ENCODE peak calls at places on chromosomes 16 and 17, in nine cellular contexts. D is T-helper 9 cell; W is mesenchymal stem cell; B is activated T-cell treated with anti-CD3 and anti-CD28 coated beads for 48 hours; Y is fibroblast of mammary gland; E is stimulated activated CD8-positive, alpha-beta memory T cell treated with anti-CD3 and anti-CD28 coated beads, Interleukin-15, amount 100 ng/mL, for 24 hours; H is activated CD8-positive, alpha-beta memory T cell treated with anti-CD3 and anti-CD28 coated beads, Interleukin-2, amount 50 U/mL, for 4 hours; Q is stimulated activated CD4-positive, alpha-beta T cell treated with anti-CD3 and anti-CD28 coated beads, Interleukin-2, amount 100 ng/mL, for 48 hours; R is T-helper 1 cell. N is an unnamed sample.

GRCh38 chr17:50842506-50843149 is 7.2 kb downstream of the WFIKKN2 start:
- DNase-seq in D (no peak), W (no peak), B (no peak), Y (no peak), E (no peak), H (no peak), Q (no peak), R (no peak), N (no peak)

GRCh38 chr17:80649200-80649644 is 104.6 kb downstream of the RPTOR start:
- DNase-seq in D (no peak), W (no peak), B (no peak), Y (peak), E (no peak), H (no peak), Q (no peak), R (no peak), N (no peak)

GRCh38 chr17:42680331-42680808 is 1.3 kb downstream of the CCR10 start:
- DNase-seq in D (no peak), W (no peak), B (no peak), Y (peak), E (no peak), H (no peak), Q (no peak), R (no peak), N (no peak)

GRCh38 chr16:28967156-28967555 is 7.4 kb upstream of the SPNS1 start:
- DNase-seq in D (no peak), W (no peak), B (no peak), Y (no peak), E (no peak), H (no peak), Q (no peak), R (no peak), N (no peak)

GRCh38 chr17:65696739-65697394 is 135.4 kb upstream of the AXIN2 start:
- DNase-seq in D (no peak), W (peak), B (no peak), Y (peak), E (no peak), H (no peak), Q (no peak), R (no peak), N (no peak)

GRCh38 chr16:606656-607307 is 16.9 kb downstream of the RAB40C start:
- DNase-seq in D (no peak), W (no peak), B (no peak), Y (no peak), E (no peak), H (no peak), Q (no peak), R (no peak), N (no peak)

GRCh38 chr16:58464916-58465731 is 34.8 kb upstream of the NDRG4 start:
- DNase-seq in D (no peak), W (peak), B (no peak), Y (no peak), E (no peak), H (no peak), Q (no peak), R (no peak), N (no peak)

GRCh38 chr17:80485846-80486245 is 9.4 kb upstream of the NPTX1 start:
- DNase-seq in D (no peak), W (no peak), B (no peak), Y (no peak), E (no peak), H (no peak), Q (no peak), R (no peak), N (no peak)

GRCh38 chr17:27549251-27549919 is 81.6 kb upstream of the LGALS9 start:
- DNase-seq in D (no peak), W (no peak), B (no peak), Y (no peak), E (no peak), H (no peak), Q (no peak), R (no peak), N (no peak)

GRCh38 chr16:50747206-50747956 is 5.5 kb downstream of the CYLD start:
- DNase-seq in D (no peak), W (peak), B (no peak), Y (peak), E (no peak), H (no peak), Q (no peak), R (no peak), N (no peak)

GRCh38 chr16:53714080-53715050 is 10.4 kb downstream of the FTO start:
- DNase-seq in D (no peak), W (no peak), B (no peak), Y (peak), E (no peak), H (no peak), Q (no peak), R (no peak), N (no peak)

GRCh38 chr17:81097943-81098308 is 63.0 kb downstream of the BAIAP2 start:
- DNase-seq in D (no peak), W (peak), B (no peak), Y (peak), E (no peak), H (no peak), Q (no peak), R (no peak), N (no peak)

GRCh38 chr17:14282700-14283099 is 18.2 kb upstream of the HS3ST3B1 start:
- DNase-seq in D (no peak), W (no peak), B (no peak), Y (no peak), E (no peak), H (no peak), Q (no peak), R (no peak), N (no peak)

GRCh38 chr17:45338023-45338781 is 21.4 kb upstream of the MAP3K14 start:
- DNase-seq in D (no peak), W (no peak), B (no peak), Y (peak), E (no peak), H (no peak), Q (no peak), R (no peak), N (no peak)

GRCh38 chr17:61783556-61784304 is 79.6 kb downstream of the BRIP1 start:
- DNase-seq in D (no peak), W (no peak), B (no peak), Y (no peak), E (no peak), H (no peak), Q (no peak), R (no peak), N (no peak)

GRCh38 chr17:27609606-27610303 is 21.2 kb upstream of the LGALS9 start:
- DNase-seq in D (no peak), W (peak), B (no peak), Y (peak), E (no peak), H (no peak), Q (no peak), R (no peak), N (no peak)

GRCh38 chr17:3870871-3871306 is 22.0 kb downstream of the CAMKK1 start:
- DNase-seq in D (no peak), W (no peak), B (no peak), Y (no peak), E (no peak), H (no peak), Q (no peak), R (no peak), N (no peak)

GRCh38 chr17:81295678-81296381 is 723 bp upstream of the SLC38A10 start:
- DNase-seq in D (peak), W (peak), B (peak), Y (peak), E (no peak), H (peak), Q (peak), R (peak), N (no peak)

GRCh38 chr17:61410100-61410551 is 10.5 kb downstream of the TBX2 start:
- DNase-seq in D (no peak), W (no peak), B (no peak), Y (no peak), E (no peak), H (no peak), Q (no peak), R (no peak), N (no peak)

GRCh38 chr17:41695134-41695661 is 6.5 kb downstream of the EIF1 start:
- DNase-seq in D (no peak), W (peak), B (no peak), Y (no peak), E (no peak), H (no peak), Q (no peak), R (no peak), N (no peak)

GRCh38 chr17:13922885-13923284 is 146.4 kb upstream of the COX10 start:
- DNase-seq in D (no peak), W (no peak), B (no peak), Y (no peak), E (no peak), H (no peak), Q (no peak), R (no peak), N (no peak)

GRCh38 chr16:4486126-4486893 is 10.1 kb downstream of the HMOX2 start:
- DNase-seq in D (no peak), W (no peak), B (no peak), Y (no peak), E (no peak), H (no peak), Q (no peak), R (no peak), N (no peak)

GRCh38 chr16:52545157-52545543 is 1.8 kb downstream of the TOX3 start:
- DNase-seq in D (no peak), W (no peak), B (no peak), Y (no peak), E (no peak), H (no peak), Q (no peak), R (no peak), N (no peak)

GRCh38 chr17:75344664-75345063 is 55.4 kb upstream of the SLC25A19 start:
- DNase-seq in D (no peak), W (no peak), B (peak), Y (no peak), E (no peak), H (peak), Q (no peak), R (no peak), N (no peak)

GRCh38 chr17:34275881-34276280 is 5.9 kb downstream of the CCL7 start:
- DNase-seq in D (no peak), W (peak), B (no peak), Y (peak), E (no peak), H (no peak), Q (no peak), R (no peak), N (no peak)

GRCh38 chr16:81279375-81279774 is 35.4 kb upstream of the GAN start:
- DNase-seq in D (no peak), W (peak), B (no peak), Y (peak), E (no peak), H (no peak), Q (no peak), R (no peak), N (no peak)

GRCh38 chr16:53515811-53516210 is 12.8 kb upstream of the AKTIP start:
- DNase-seq in D (no peak), W (no peak), B (no peak), Y (no peak), E (no peak), H (no peak), Q (no peak), R (no peak), N (no peak)

GRCh38 chr17:81399481-81400153 is 4.4 kb downstream of the BAHCC1 start:
- DNase-seq in D (no peak), W (peak), B (no peak), Y (no peak), E (no peak), H (no peak), Q (no peak), R (no peak), N (no peak)

GRCh38 chr16:3952342-3953131 is 72.0 kb upstream of the CREBBP start:
- DNase-seq in D (no peak), W (no peak), B (no peak), Y (peak), E (no peak), H (no peak), Q (no peak), R (no peak), N (no peak)

GRCh38 chr16:842061-842476 is 41.5 kb upstream of the GNG13 start:
- DNase-seq in D (no peak), W (no peak), B (no peak), Y (peak), E (no peak), H (no peak), Q (no peak), R (no peak), N (no peak)

GRCh38 chr16:69934751-69935150 is 16.4 kb upstream of the CLEC18A start:
- DNase-seq in D (no peak), W (no peak), B (no peak), Y (no peak), E (no peak), H (no peak), Q (no peak), R (no peak), N (no peak)

GRCh38 chr17:71302721-71303549 is 817.9 kb upstream of the SOX9 start:
- DNase-seq in D (no peak), W (no peak), B (no peak), Y (no peak), E (no peak), H (no peak), Q (no peak), R (no peak), N (peak)

GRCh38 chr16:520847-521246 is 6.7 kb upstream of the CAPN15 start:
- DNase-seq in D (no peak), W (no peak), B (no peak), Y (no peak), E (no peak), H (peak), Q (no peak), R (no peak), N (no peak)

GRCh38 chr16:57966133-57966805 is 4.7 kb downstream of the CNGB1 start:
- DNase-seq in D (no peak), W (peak), B (no peak), Y (peak), E (no peak), H (no peak), Q (no peak), R (no peak), N (no peak)

GRCh38 chr17:2346475-2346874 is 9.2 kb downstream of the SGSM2 start:
- DNase-seq in D (no peak), W (no peak), B (no peak), Y (peak), E (no peak), H (no peak), Q (no peak), R (no peak), N (no peak)

GRCh38 chr16:82181456-82182185 is 11.6 kb upstream of the MPHOSPH6 start:
- DNase-seq in D (no peak), W (no peak), B (no peak), Y (no peak), E (no peak), H (no peak), Q (no peak), R (no peak), N (no peak)

GRCh38 chr17:35795007-35795870 is at the start of gene MMP28:
- DNase-seq in D (peak), W (peak), B (peak), Y (no peak), E (no peak), H (peak), Q (no peak), R (peak), N (no peak)

GRCh38 chr17:30519707-30520106 is 42.5 kb downstream of the GOSR1 start:
- DNase-seq in D (no peak), W (peak), B (no peak), Y (peak), E (no peak), H (no peak), Q (no peak), R (no peak), N (no peak)